ENCODE peak calls at places on chromosomes 6 and 20, in eight cellular contexts. A is right cardiac atrium, C is foreskin fibroblast, E is kidney epithelial cell, F is endothelial cell of umbilical vein, R is heart right ventricle, I is cardiac fibroblast, V is bronchial epithelial cell. X is an unnamed sample.

GRCh38 chr20:61780066-61780465 is 285.6 kb downstream of the TAF4 start:
- DNase-seq in A (no peak), C (no peak), E (no peak), F (no peak), R (no peak), I (no peak), V (no peak), X (no peak)

GRCh38 chr6:134295953-134296553 is 21.9 kb downstream of the SGK1 start:
- DNase-seq in A (no peak), C (peak), E (peak), F (peak), R (no peak), I (peak), V (peak), X (peak)

GRCh38 chr6:11198663-11199603 is 33.5 kb downstream of the NEDD9 start:
- DNase-seq in A (no peak), C (no peak), E (no peak), F (no peak), R (no peak), I (no peak), V (no peak), X (no peak)

GRCh38 chr20:8168785-8169288 is 36.8 kb downstream of the PLCB1 start:
- DNase-seq in A (no peak), C (no peak), E (no peak), F (no peak), R (no peak), I (no peak), V (no peak), X (no peak)

GRCh38 chr20:64119681-64120341 is 12.4 kb upstream of the NPBWR2 start:
- DNase-seq in A (peak), C (no peak), E (no peak), F (peak), R (no peak), I (no peak), V (no peak), X (no peak)

GRCh38 chr20:48818481-48818987 is 9.3 kb downstream of the PREX1 start:
- DNase-seq in A (no peak), C (no peak), E (no peak), F (no peak), R (no peak), I (no peak), V (no peak), X (no peak)

GRCh38 chr6:1312444-1313363 is 806 bp downstream of the FOXQ1 start:
- DNase-seq in A (peak), C (peak), E (no peak), F (no peak), R (no peak), I (no peak), V (no peak), X (no peak)

GRCh38 chr6:143368426-143368825 is 82.1 kb downstream of the ADAT2 start:
- DNase-seq in A (no peak), C (peak), E (no peak), F (no peak), R (no peak), I (peak), V (peak), X (peak)

GRCh38 chr6:109397020-109397419 is 14.8 kb upstream of the CD164 start:
- DNase-seq in A (no peak), C (peak), E (no peak), F (peak), R (no peak), I (peak), V (no peak), X (no peak)

GRCh38 chr6:57162516-57162915 is 9.6 kb upstream of the BAG2 start:
- DNase-seq in A (no peak), C (peak), E (no peak), F (no peak), R (no peak), I (no peak), V (no peak), X (no peak)

GRCh38 chr20:48411265-48411664 is 416.5 kb downstream of the PREX1 start:
- DNase-seq in A (no peak), C (no peak), E (no peak), F (no peak), R (no peak), I (no peak), V (no peak), X (no peak)

GRCh38 chr20:12217382-12217781 is 299.7 kb downstream of the BTBD3 start:
- DNase-seq in A (no peak), C (no peak), E (no peak), F (no peak), R (no peak), I (peak), V (no peak), X (no peak)

GRCh38 chr6:45411959-45412358 is 34.2 kb upstream of the SUPT3H start:
- DNase-seq in A (no peak), C (no peak), E (no peak), F (no peak), R (no peak), I (no peak), V (peak), X (no peak)

GRCh38 chr6:5078121-5078695 is 6.9 kb upstream of the PPP1R3G start:
- DNase-seq in A (no peak), C (no peak), E (no peak), F (peak), R (no peak), I (peak), V (peak), X (no peak)

GRCh38 chr6:13400772-13401171 is 72.4 kb upstream of the TBC1D7 start:
- DNase-seq in A (no peak), C (no peak), E (no peak), F (no peak), R (no peak), I (no peak), V (peak), X (no peak)

GRCh38 chr20:63930971-63931553 is 25.2 kb downstream of the UCKL1 start:
- DNase-seq in A (peak), C (no peak), E (no peak), F (no peak), R (peak), I (no peak), V (no peak), X (no peak)

GRCh38 chr6:25415274-25415673 is 136.1 kb downstream of the CARMIL1 start:
- DNase-seq in A (no peak), C (no peak), E (no peak), F (no peak), R (no peak), I (no peak), V (no peak), X (no peak)

GRCh38 chr20:22805219-22805618 is 220.8 kb upstream of the FOXA2 start:
- DNase-seq in A (peak), C (peak), E (peak), F (peak), R (no peak), I (peak), V (peak), X (peak)

GRCh38 chr20:18738055-18738454 is 75.5 kb upstream of the SCP2D1 start:
- DNase-seq in A (peak), C (peak), E (no peak), F (no peak), R (no peak), I (peak), V (no peak), X (no peak)

GRCh38 chr6:11298651-11299420 is 66.4 kb upstream of the NEDD9 start:
- DNase-seq in A (no peak), C (no peak), E (peak), F (peak), R (no peak), I (no peak), V (peak), X (no peak)

GRCh38 chr6:63440057-63440456 is 120.3 kb upstream of the LGSN start:
- DNase-seq in A (no peak), C (no peak), E (no peak), F (no peak), R (no peak), I (no peak), V (peak), X (no peak)

GRCh38 chr6:28212510-28213212 is 12.4 kb upstream of the ZSCAN9 start:
- DNase-seq in A (peak), C (peak), E (peak), F (peak), R (no peak), I (peak), V (peak), X (peak)

GRCh38 chr20:4065405-4065841 is 50.1 kb upstream of the RNF24 start:
- DNase-seq in A (no peak), C (peak), E (no peak), F (peak), R (no peak), I (peak), V (peak), X (no peak)

GRCh38 chr6:113147544-113147943 is 709.6 kb upstream of the MARCKS start:
- DNase-seq in A (no peak), C (peak), E (no peak), F (no peak), R (no peak), I (no peak), V (no peak), X (peak)

DNA sequence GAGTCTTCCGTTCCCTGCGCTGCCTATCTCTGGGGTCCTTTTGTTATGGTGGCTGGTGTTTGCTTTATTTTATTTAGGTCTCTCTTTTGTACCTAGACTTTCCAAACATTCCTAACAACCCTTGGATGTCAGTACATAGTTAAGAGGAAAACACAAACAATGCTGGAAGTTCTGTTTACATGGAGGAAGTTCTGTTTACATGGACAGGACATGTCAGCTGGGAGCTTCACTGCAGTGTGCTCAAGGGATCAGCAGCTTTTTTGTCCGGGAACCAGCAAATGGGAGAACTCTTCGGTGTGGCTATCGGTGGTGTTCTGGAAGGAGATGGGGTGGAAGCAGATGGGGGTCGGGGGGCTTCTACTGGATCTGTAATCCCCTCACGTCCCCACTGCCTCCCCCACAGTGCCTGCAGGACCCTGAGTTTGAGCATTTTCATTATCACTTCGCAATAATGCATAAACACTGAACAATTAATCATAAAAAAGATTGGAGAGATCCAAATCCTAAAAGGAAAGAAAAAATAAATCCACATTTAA is 2.7 kb downstream of the SERPINB6 start:
- DNase-seq in A (no peak), C (no peak), E (no peak), F (no peak), R (no peak), I (no peak), V (no peak), X (no peak)
- H3K4me3 ChIP-seq in A (no peak), C (peak), E (no peak), F (no peak), R (no peak), I (no peak), V (no peak), X (no peak)

DNA sequence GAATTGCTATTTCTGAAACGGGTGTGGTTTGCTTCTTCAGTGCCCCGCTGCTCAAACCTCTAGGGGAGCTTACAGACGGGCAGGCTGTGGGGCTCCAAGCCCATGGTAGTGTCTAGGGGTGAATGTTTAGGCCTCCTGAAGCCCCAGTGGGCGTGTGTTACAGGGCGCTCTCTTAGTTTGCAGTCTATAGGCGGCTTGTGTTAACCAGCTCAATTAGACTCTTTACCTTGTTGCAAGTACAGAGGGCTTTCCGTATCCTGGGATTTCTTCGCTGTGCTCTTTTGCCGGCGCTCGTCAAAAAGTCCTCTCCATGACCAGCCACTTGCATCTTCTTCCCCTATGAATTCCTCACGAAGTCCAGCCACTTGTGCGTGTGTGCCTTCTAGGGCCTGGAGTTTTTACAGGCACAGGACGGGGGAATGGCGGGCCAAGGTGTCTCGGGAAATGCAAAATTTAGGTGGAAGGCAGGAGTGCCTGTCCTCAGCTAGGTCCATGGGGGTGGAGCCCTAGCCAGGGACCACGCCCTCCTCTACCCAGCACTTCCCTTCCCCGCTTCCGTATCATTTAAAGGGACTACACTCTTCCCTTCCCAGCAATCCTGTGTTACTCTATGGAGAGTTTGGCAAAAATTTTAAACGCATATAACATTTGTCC is 94.5 kb downstream of the HTR1B start:
- DNase-seq in A (peak), C (peak), E (no peak), F (peak), R (peak), I (peak), V (peak), X (no peak)
- H3K4me3 ChIP-seq in A (peak), C (peak), E (peak), F (peak), R (peak), I (peak), V (peak), X (peak)

GRCh38 chr6:42443312-42444075 is 8.2 kb downstream of the TRERF1 start:
- DNase-seq in A (no peak), C (no peak), E (no peak), F (no peak), R (no peak), I (no peak), V (no peak), X (no peak)
- H3K4me3 ChIP-seq in A (no peak), C (peak), E (no peak), F (no peak), R (no peak), I (no peak), V (no peak), X (peak)

DNA sequence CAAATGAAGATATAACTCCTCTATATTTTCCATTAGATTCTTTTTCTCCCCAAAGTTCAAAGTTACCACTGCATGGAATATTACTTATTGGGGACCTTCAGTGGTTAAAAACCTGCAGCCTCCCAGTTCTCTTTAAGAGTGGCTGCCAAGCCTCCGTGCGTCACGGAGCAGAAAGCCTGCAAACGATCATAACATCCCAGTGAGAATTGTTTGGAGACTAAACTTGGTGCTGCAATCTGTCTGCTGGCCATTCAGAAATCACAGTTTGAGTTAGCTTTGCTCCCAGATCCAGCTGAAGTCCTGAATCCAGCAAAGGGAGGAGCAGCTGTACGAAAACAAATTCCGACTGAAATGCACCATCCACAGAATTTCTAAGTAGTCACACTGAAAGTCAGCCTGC is 213.5 kb upstream of the PDE10A start:
- DNase-seq in A (peak), C (no peak), E (no peak), F (no peak), R (peak), I (peak), V (no peak), X (peak)
- H3K4me3 ChIP-seq in A (no peak), C (no peak), E (no peak), F (no peak), R (peak), I (no peak), V (no peak), X (no peak)

GRCh38 chr20:5316188-5317158 is at the start of gene PROKR2:
- DNase-seq in A (no peak), C (no peak), E (no peak), F (no peak), R (peak), I (no peak), V (no peak), X (no peak)
- H3K4me3 ChIP-seq in A (no peak), C (no peak), E (no peak), F (no peak), R (peak), I (no peak), V (no peak), X (no peak)

GRCh38 chr20:32474009-32474716 is 111.0 kb downstream of the NOL4L start:
- DNase-seq in A (peak), C (no peak), E (no peak), F (peak), R (no peak), I (peak), V (no peak), X (no peak)
- H3K4me3 ChIP-seq in A (peak), C (peak), E (peak), F (peak), R (peak), I (peak), V (no peak), X (peak)